ENCODE peak calls at places on chromosomes 1 and 21, in four cellular contexts. One of them, this sample, is unnamed.
A peak's percentile ranks its signal among the peaks of the same experiment; 100 is the strongest.

GRCh38 chr1:218383051-218383450 is 37.9 kb downstream of the TGFB2 start:
- DNase-seq in aorta: no peak
- DNase-seq in foreskin fibroblast: peak; percentile 59
- DNase-seq in breast epithelium: no peak
- DNase-seq in this sample: no peak

GRCh38 chr1:156140879-156141707 is 12.3 kb upstream of the SEMA4A start:
- DNase-seq in aorta: peak; percentile 90
- DNase-seq in foreskin fibroblast: peak; percentile 74
- DNase-seq in breast epithelium: no peak
- DNase-seq in this sample: no peak

GRCh38 chr1:185156321-185156853 is 366 bp downstream of the TRMT1L start:
- DNase-seq in aorta: peak; percentile 88
- DNase-seq in foreskin fibroblast: no peak
- DNase-seq in breast epithelium: peak; percentile 54
- DNase-seq in this sample: no peak

GRCh38 chr1:90727917-90728655 is 11.0 kb upstream of the BARHL2 start:
- DNase-seq in aorta: no peak
- DNase-seq in foreskin fibroblast: no peak
- DNase-seq in breast epithelium: no peak
- DNase-seq in this sample: no peak

GRCh38 chr1:31264790-31265386 is 25.2 kb upstream of the NKAIN1 start:
- DNase-seq in aorta: no peak
- DNase-seq in foreskin fibroblast: no peak
- DNase-seq in breast epithelium: no peak
- DNase-seq in this sample: no peak

GRCh38 chr1:190000365-190000872 is 477.2 kb downstream of the BRINP3 start:
- DNase-seq in aorta: no peak
- DNase-seq in foreskin fibroblast: peak; percentile 26
- DNase-seq in breast epithelium: no peak
- DNase-seq in this sample: no peak

GRCh38 chr1:39490596-39491145 is 765 bp upstream of the BMP8A start:
- DNase-seq in aorta: peak; percentile 74
- DNase-seq in foreskin fibroblast: no peak
- DNase-seq in breast epithelium: no peak
- DNase-seq in this sample: no peak

GRCh38 chr1:244011251-244011650 is 39.8 kb upstream of the ZBTB18 start:
- DNase-seq in aorta: no peak
- DNase-seq in foreskin fibroblast: peak; percentile 25
- DNase-seq in breast epithelium: no peak
- DNase-seq in this sample: no peak

GRCh38 chr1:205980182-205980830 is 22.9 kb downstream of the RAB7B start:
- DNase-seq in aorta: no peak
- DNase-seq in foreskin fibroblast: no peak
- DNase-seq in breast epithelium: no peak
- DNase-seq in this sample: no peak

GRCh38 chr1:185488673-185489311 is 171.7 kb upstream of the IVNS1ABP start:
- DNase-seq in aorta: no peak
- DNase-seq in foreskin fibroblast: peak; percentile 11
- DNase-seq in breast epithelium: no peak
- DNase-seq in this sample: no peak

GRCh38 chr1:30274176-30274936 is 449.0 kb downstream of the MATN1 start:
- DNase-seq in aorta: no peak
- DNase-seq in foreskin fibroblast: no peak
- DNase-seq in breast epithelium: no peak
- DNase-seq in this sample: no peak

GRCh38 chr1:56557746-56558145 is 21.6 kb downstream of the PLPP3 start:
- DNase-seq in aorta: no peak
- DNase-seq in foreskin fibroblast: no peak
- DNase-seq in breast epithelium: no peak
- DNase-seq in this sample: no peak

GRCh38 chr1:2301607-2302291 is 73.6 kb downstream of the SKI start:
- DNase-seq in aorta: no peak
- DNase-seq in foreskin fibroblast: no peak
- DNase-seq in breast epithelium: no peak
- DNase-seq in this sample: no peak
- H3K4me3 ChIP-seq in aorta: no peak overlapping the region
- H3K4me3 ChIP-seq in foreskin fibroblast: no peak overlapping the region
- H3K4me3 ChIP-seq in breast epithelium: peak overlapping the region; percentile 51
- H3K4me3 ChIP-seq in this sample: no peak overlapping the region

DNA sequence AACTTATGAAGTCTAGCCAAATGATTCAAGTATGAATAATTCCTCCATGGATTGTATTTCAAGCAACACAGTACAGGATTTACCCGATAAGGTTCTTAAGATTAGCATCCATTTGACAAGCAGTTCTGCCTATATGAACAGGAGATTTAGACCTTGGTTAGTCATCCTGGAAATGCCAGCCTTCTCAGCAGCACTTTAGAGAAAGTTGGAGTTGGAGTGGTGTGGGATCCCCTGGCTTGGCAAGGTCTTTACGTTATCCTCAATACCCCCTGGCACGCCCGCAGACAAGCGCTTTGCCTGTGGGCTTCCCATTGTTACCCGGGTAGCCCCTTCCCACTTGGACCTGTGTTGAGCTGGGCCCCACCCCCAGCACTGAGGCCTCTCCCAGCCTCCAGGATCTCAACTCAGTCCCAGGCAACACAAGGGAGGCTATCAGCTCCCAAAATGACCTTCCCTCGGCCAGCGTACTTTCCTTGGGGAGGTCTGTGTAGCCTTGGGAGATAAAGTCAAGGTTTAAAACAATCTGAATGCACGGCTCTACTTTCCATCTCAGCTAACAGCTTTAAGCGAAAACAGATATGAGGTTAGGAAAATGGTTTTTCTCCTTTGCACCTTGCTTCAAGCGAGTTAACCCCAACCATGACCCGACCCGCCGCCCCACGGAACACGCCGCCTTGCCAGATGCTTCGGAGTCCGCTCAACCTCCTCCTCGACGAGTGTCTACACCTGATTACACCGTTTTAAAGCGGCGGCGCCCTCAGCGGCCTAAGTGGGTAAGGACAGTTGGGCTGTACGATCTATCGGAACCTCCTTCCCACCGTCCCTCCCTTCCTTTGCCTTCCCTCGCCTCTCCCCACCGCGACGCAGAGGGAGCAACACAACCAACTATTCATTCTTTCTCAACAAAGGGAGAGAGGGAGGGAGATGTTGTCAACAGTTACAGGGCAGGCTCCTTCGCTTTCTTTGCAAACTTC is 1.2 kb downstream of the BCAR3 start:
- DNase-seq in aorta: peak; percentile 92
- DNase-seq in foreskin fibroblast: peak; percentile 94
- DNase-seq in breast epithelium: peak; percentile 87
- DNase-seq in this sample: peak; percentile 82
- H3K4me3 ChIP-seq in aorta: peak overlapping the region; percentile 79
- H3K4me3 ChIP-seq in foreskin fibroblast: peak overlapping the region; percentile 80
- H3K4me3 ChIP-seq in breast epithelium: peak overlapping the region; percentile 95
- H3K4me3 ChIP-seq in this sample: peak overlapping the region; percentile 93

DNA sequence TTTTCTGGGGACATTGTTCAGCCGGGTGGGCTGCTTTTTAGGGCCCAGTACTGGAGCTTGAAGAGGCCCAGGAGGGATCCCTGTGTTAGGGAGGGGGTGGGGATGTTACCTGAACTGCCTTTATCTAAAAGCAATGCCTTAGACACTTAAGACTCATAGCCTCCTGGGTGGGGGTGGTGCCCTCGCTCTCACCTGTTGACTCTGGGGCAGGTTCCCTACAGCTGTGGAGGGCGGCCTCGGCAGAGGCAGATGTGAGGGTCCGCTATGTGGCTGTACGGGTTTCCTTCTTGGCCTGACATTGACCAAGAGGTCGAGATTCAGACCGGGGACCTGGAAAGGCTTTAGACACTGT is 724 bp downstream of the INAVA start:
- DNase-seq in aorta: no peak
- DNase-seq in foreskin fibroblast: no peak
- DNase-seq in breast epithelium: no peak
- DNase-seq in this sample: no peak
- H3K4me3 ChIP-seq in aorta: no peak overlapping the region
- H3K4me3 ChIP-seq in foreskin fibroblast: no peak overlapping the region
- H3K4me3 ChIP-seq in breast epithelium: peak overlapping the region; percentile 60
- H3K4me3 ChIP-seq in this sample: no peak overlapping the region

GRCh38 chr21:39630191-39630591 is 17.5 kb downstream of the B3GALT5 start:
- DNase-seq in aorta: no peak
- DNase-seq in foreskin fibroblast: peak; percentile 44
- DNase-seq in breast epithelium: no peak
- DNase-seq in this sample: no peak
- H3K4me3 ChIP-seq in aorta: no peak overlapping the region
- H3K4me3 ChIP-seq in foreskin fibroblast: no peak overlapping the region
- H3K4me3 ChIP-seq in breast epithelium: no peak overlapping the region
- H3K4me3 ChIP-seq in this sample: no peak overlapping the region

DNA sequence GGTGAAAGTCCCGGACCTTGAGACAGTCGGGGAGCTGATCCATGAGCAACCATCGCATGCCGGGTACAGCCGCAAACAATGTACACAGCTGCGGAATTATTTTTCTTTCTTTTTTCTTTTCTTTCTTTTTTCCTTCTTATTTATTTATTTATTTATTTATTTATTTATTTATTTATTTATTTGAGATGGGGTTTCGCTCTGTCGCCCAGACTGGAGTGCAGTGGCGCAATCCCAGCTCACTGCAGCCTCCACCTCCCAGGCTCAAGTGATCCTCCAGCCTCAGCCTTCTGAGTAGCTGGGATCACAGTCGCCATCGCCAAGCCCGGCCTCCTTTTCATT is 2.6 kb upstream of the PERM1 start:
- DNase-seq in aorta: no peak
- DNase-seq in foreskin fibroblast: no peak
- DNase-seq in breast epithelium: no peak
- DNase-seq in this sample: no peak
- H3K4me3 ChIP-seq in aorta: no peak overlapping the region
- H3K4me3 ChIP-seq in foreskin fibroblast: peak overlapping the region; percentile 26
- H3K4me3 ChIP-seq in breast epithelium: peak overlapping the region; percentile 40
- H3K4me3 ChIP-seq in this sample: no peak overlapping the region

GRCh38 chr1:7658127-7658498 is 113.0 kb upstream of the VAMP3 start:
- DNase-seq in aorta: no peak
- DNase-seq in foreskin fibroblast: no peak
- DNase-seq in breast epithelium: no peak
- DNase-seq in this sample: no peak
- H3K4me3 ChIP-seq in aorta: no peak overlapping the region
- H3K4me3 ChIP-seq in foreskin fibroblast: no peak overlapping the region
- H3K4me3 ChIP-seq in breast epithelium: no peak overlapping the region
- H3K4me3 ChIP-seq in this sample: no peak overlapping the region

DNA sequence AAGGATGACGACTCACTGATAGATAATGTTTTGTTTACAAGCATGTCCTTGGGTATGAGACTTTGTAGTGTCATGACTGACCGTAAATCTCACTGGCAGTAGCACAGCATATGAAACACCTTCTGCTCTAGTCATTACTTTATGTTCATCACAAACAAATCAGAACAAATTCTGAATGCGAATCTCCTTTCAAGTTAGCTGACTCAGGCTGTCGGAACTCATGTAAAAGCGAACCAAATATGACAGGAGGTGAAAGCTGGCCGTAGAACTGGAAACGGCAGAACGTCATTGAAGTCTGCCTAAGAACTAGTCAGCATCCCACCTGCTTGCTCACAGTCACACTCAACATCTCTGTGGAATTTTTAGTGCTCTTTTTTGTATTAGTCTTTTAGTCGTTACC is 143.9 kb downstream of the RGS7 start:
- DNase-seq in aorta: no peak
- DNase-seq in foreskin fibroblast: peak; percentile 10
- DNase-seq in breast epithelium: no peak
- DNase-seq in this sample: no peak
- H3K4me3 ChIP-seq in aorta: no peak overlapping the region
- H3K4me3 ChIP-seq in foreskin fibroblast: no peak overlapping the region
- H3K4me3 ChIP-seq in breast epithelium: no peak overlapping the region
- H3K4me3 ChIP-seq in this sample: no peak overlapping the region

GRCh38 chr1:24112381-24113169 is 640 bp upstream of the MYOM3 start:
- DNase-seq in aorta: peak; percentile 89
- DNase-seq in foreskin fibroblast: peak; percentile 71
- DNase-seq in breast epithelium: peak; percentile 66
- DNase-seq in this sample: peak; percentile 45
- H3K4me3 ChIP-seq in aorta: no peak overlapping the region
- H3K4me3 ChIP-seq in foreskin fibroblast: no peak overlapping the region
- H3K4me3 ChIP-seq in breast epithelium: peak overlapping the region; percentile 63
- H3K4me3 ChIP-seq in this sample: peak overlapping the region; percentile 18

GRCh38 chr21:44350773-44351481 is 2.5 kb upstream of the TRPM2 start:
- DNase-seq in aorta: peak; percentile 74
- DNase-seq in foreskin fibroblast: no peak
- DNase-seq in breast epithelium: no peak
- DNase-seq in this sample: no peak

GRCh38 chr21:44351535-44352252 is 1.7 kb upstream of the TRPM2 start:
- DNase-seq in aorta: no peak
- DNase-seq in foreskin fibroblast: no peak
- DNase-seq in breast epithelium: no peak
- DNase-seq in this sample: no peak

GRCh38 chr21:44353200-44353970 is at the start of gene TRPM2:
- DNase-seq in aorta: peak; percentile 79
- DNase-seq in foreskin fibroblast: peak; percentile 62
- DNase-seq in breast epithelium: no peak
- DNase-seq in this sample: peak; percentile 45

GRCh38 chr21:44354001-44354405 is 582 bp downstream of the TRPM2 start:
- DNase-seq in aorta: no peak
- DNase-seq in foreskin fibroblast: no peak
- DNase-seq in breast epithelium: no peak
- DNase-seq in this sample: no peak

DNA sequence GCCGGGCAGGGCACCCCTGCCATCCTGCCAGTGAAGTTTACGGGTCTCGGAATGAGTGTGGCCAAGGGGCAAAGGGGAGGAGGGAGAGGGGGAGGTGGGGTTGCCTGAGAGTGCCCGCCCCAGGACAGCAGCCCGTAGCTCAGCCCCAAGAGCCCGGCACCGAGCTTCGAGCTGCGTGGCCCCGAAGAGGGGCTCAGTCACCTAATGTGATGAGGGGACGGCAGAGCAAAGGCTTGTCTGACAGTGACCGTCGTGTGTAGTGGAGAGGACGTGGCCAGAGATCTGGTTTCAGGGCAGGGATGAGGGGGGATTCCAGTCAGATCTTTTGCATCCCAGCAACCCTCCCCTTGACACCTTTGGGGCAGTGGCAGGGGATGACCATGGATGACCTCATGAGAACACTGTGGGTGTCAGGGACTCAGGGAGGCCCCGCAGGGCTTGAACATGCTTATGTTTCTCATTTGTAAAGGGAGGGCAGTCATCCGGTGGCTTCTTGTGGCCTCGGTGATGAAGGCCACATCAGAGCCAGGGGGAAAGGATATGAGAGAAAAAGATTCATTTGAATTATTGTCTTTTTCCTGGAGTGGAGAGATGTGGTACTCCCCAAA is 1.1 kb upstream of the TRPM2 start:
- DNase-seq in aorta: no peak
- DNase-seq in foreskin fibroblast: no peak
- DNase-seq in breast epithelium: no peak
- DNase-seq in this sample: no peak
- H3K4me3 ChIP-seq in aorta: no peak overlapping the region
- H3K4me3 ChIP-seq in foreskin fibroblast: no peak overlapping the region
- H3K4me3 ChIP-seq in breast epithelium: no peak overlapping the region
- H3K4me3 ChIP-seq in this sample: no peak overlapping the region

GRCh38 chr1:169707917-169708604 is 3.4 kb downstream of the SELL start:
- DNase-seq in aorta: no peak
- DNase-seq in foreskin fibroblast: no peak
- DNase-seq in breast epithelium: no peak
- DNase-seq in this sample: no peak

GRCh38 chr1:169712309-169712631 is 850 bp upstream of the SELL start:
- DNase-seq in aorta: no peak
- DNase-seq in foreskin fibroblast: no peak
- DNase-seq in breast epithelium: no peak
- DNase-seq in this sample: no peak

GRCh38 chr1:169708633-169709032 is 2.8 kb downstream of the SELL start:
- DNase-seq in aorta: no peak
- DNase-seq in foreskin fibroblast: no peak
- DNase-seq in breast epithelium: no peak
- DNase-seq in this sample: no peak

GRCh38 chr1:169711469-169712308 is at the start of gene SELL:
- DNase-seq in aorta: no peak
- DNase-seq in foreskin fibroblast: peak; percentile 81
- DNase-seq in breast epithelium: no peak
- DNase-seq in this sample: peak; percentile 21
- H3K4me3 ChIP-seq in aorta: peak within 1 kb of the TSS; percentile 21
- H3K4me3 ChIP-seq in foreskin fibroblast: peak within 1 kb of the TSS; percentile 52
- H3K4me3 ChIP-seq in breast epithelium: peak within 1 kb of the TSS; percentile 40
- H3K4me3 ChIP-seq in this sample: peak within 1 kb of the TSS; percentile 22